ENCODE peak calls at places on chromosomes 6 and 20, in nine cellular contexts. One of them, this sample, is unnamed.

GRCh38 chr6:80210618-80211017 is 104.1 kb downstream of the BCKDHB start:
- DNase-seq in GM23248: no peak
- DNase-seq in HCT116: no peak
- DNase-seq in GM23338: peak; percentile 66
- DNase-seq in OCI-LY7: no peak
- DNase-seq in MM.1S: no peak
- DNase-seq in hepatocyte: peak; percentile 45
- DNase-seq in SK-N-SH: peak; percentile 42
- DNase-seq in PC-3: no peak
- DNase-seq in this sample: peak; percentile 24

GRCh38 chr6:118263929-118264486 is 284.1 kb upstream of the PLN start:
- DNase-seq in SK-N-SH: peak; percentile 30
- DNase-seq in hepatocyte: peak; percentile 33
- DNase-seq in GM23248: peak; percentile 48
- DNase-seq in PC-3: peak; percentile 27
- DNase-seq in OCI-LY7: peak; percentile 6
- DNase-seq in HCT116: peak; percentile 15
- DNase-seq in GM23338: peak; percentile 76
- DNase-seq in MM.1S: no peak
- DNase-seq in this sample: peak; percentile 44

GRCh38 chr6:13508711-13509705 is 21.6 kb upstream of the GFOD1 start:
- DNase-seq in hepatocyte: no peak
- DNase-seq in GM23248: peak; percentile 79
- DNase-seq in SK-N-SH: no peak
- DNase-seq in MM.1S: no peak
- DNase-seq in PC-3: peak; percentile 56
- DNase-seq in OCI-LY7: no peak
- DNase-seq in HCT116: no peak
- DNase-seq in GM23338: peak; percentile 41
- DNase-seq in this sample: no peak

GRCh38 chr6:161226005-161226964 is 47.6 kb downstream of the AGPAT4 start:
- DNase-seq in PC-3: no peak
- DNase-seq in OCI-LY7: no peak
- DNase-seq in GM23338: no peak
- DNase-seq in GM23248: no peak
- DNase-seq in HCT116: no peak
- DNase-seq in hepatocyte: no peak
- DNase-seq in SK-N-SH: no peak
- DNase-seq in MM.1S: peak; percentile 15
- DNase-seq in this sample: no peak

GRCh38 chr6:170084166-170084730 is 206.6 kb downstream of the DLL1 start:
- DNase-seq in hepatocyte: no peak
- DNase-seq in SK-N-SH: no peak
- DNase-seq in MM.1S: no peak
- DNase-seq in HCT116: no peak
- DNase-seq in OCI-LY7: no peak
- DNase-seq in GM23248: no peak
- DNase-seq in GM23338: no peak
- DNase-seq in PC-3: no peak
- DNase-seq in this sample: no peak

GRCh38 chr6:101114703-101115102 is 233.6 kb upstream of the ASCC3 start:
- DNase-seq in GM23338: peak; percentile 49
- DNase-seq in OCI-LY7: peak; percentile 19
- DNase-seq in HCT116: peak; percentile 18
- DNase-seq in MM.1S: peak; percentile 45
- DNase-seq in hepatocyte: peak; percentile 55
- DNase-seq in PC-3: peak; percentile 58
- DNase-seq in SK-N-SH: peak; percentile 48
- DNase-seq in GM23248: peak; percentile 54
- DNase-seq in this sample: peak; percentile 61

GRCh38 chr6:35015996-35016395 is 125.1 kb downstream of the TCP11 start:
- DNase-seq in GM23338: no peak
- DNase-seq in SK-N-SH: no peak
- DNase-seq in PC-3: no peak
- DNase-seq in HCT116: no peak
- DNase-seq in GM23248: peak; percentile 56
- DNase-seq in OCI-LY7: no peak
- DNase-seq in MM.1S: no peak
- DNase-seq in hepatocyte: no peak
- DNase-seq in this sample: no peak

GRCh38 chr6:139588076-139588639 is 213.7 kb upstream of the CITED2 start:
- DNase-seq in PC-3: peak; percentile 61
- DNase-seq in GM23248: peak; percentile 33
- DNase-seq in HCT116: peak; percentile 52
- DNase-seq in OCI-LY7: no peak
- DNase-seq in hepatocyte: peak; percentile 21
- DNase-seq in MM.1S: no peak
- DNase-seq in SK-N-SH: no peak
- DNase-seq in GM23338: no peak
- DNase-seq in this sample: peak; percentile 18

GRCh38 chr6:97032950-97033349 is 108.4 kb downstream of the KLHL32 start:
- DNase-seq in GM23338: no peak
- DNase-seq in GM23248: no peak
- DNase-seq in PC-3: peak; percentile 70
- DNase-seq in MM.1S: no peak
- DNase-seq in OCI-LY7: no peak
- DNase-seq in hepatocyte: no peak
- DNase-seq in SK-N-SH: no peak
- DNase-seq in HCT116: no peak
- DNase-seq in this sample: no peak

GRCh38 chr20:38338849-38339520 is 7.3 kb upstream of the LBP start:
- DNase-seq in OCI-LY7: no peak
- DNase-seq in SK-N-SH: no peak
- DNase-seq in PC-3: peak; percentile 59
- DNase-seq in HCT116: no peak
- DNase-seq in MM.1S: no peak
- DNase-seq in GM23338: peak; percentile 87
- DNase-seq in hepatocyte: peak; percentile 38
- DNase-seq in GM23248: peak; percentile 33
- DNase-seq in this sample: peak; percentile 57

GRCh38 chr6:163533443-163533842 is 118.9 kb downstream of the QKI start:
- DNase-seq in OCI-LY7: no peak
- DNase-seq in GM23248: peak; percentile 93
- DNase-seq in MM.1S: no peak
- DNase-seq in GM23338: no peak
- DNase-seq in hepatocyte: peak; percentile 62
- DNase-seq in SK-N-SH: no peak
- DNase-seq in HCT116: no peak
- DNase-seq in PC-3: peak; percentile 54
- DNase-seq in this sample: no peak

GRCh38 chr6:28811873-28812272 is 111.9 kb downstream of the TRIM27 start:
- DNase-seq in PC-3: peak; percentile 61
- DNase-seq in OCI-LY7: peak; percentile 11
- DNase-seq in GM23338: peak; percentile 56
- DNase-seq in GM23248: no peak
- DNase-seq in MM.1S: no peak
- DNase-seq in HCT116: no peak
- DNase-seq in hepatocyte: no peak
- DNase-seq in SK-N-SH: no peak
- DNase-seq in this sample: peak; percentile 44

GRCh38 chr20:25195962-25196700 is 619 bp downstream of the ENTPD6 start:
- DNase-seq in SK-N-SH: no peak
- DNase-seq in PC-3: peak; percentile 85
- DNase-seq in MM.1S: peak; percentile 18
- DNase-seq in hepatocyte: peak; percentile 66
- DNase-seq in HCT116: peak; percentile 28
- DNase-seq in GM23338: peak; percentile 68
- DNase-seq in OCI-LY7: no peak
- DNase-seq in GM23248: no peak
- DNase-seq in this sample: peak; percentile 66

GRCh38 chr6:170038251-170038650 is 252.6 kb downstream of the DLL1 start:
- DNase-seq in hepatocyte: no peak
- DNase-seq in OCI-LY7: no peak
- DNase-seq in SK-N-SH: no peak
- DNase-seq in MM.1S: no peak
- DNase-seq in PC-3: no peak
- DNase-seq in HCT116: no peak
- DNase-seq in GM23338: no peak
- DNase-seq in GM23248: no peak
- DNase-seq in this sample: no peak

GRCh38 chr6:4964675-4965336 is 39.0 kb downstream of the RPP40 start:
- DNase-seq in HCT116: no peak
- DNase-seq in hepatocyte: no peak
- DNase-seq in PC-3: no peak
- DNase-seq in GM23248: no peak
- DNase-seq in GM23338: no peak
- DNase-seq in SK-N-SH: no peak
- DNase-seq in MM.1S: no peak
- DNase-seq in OCI-LY7: no peak
- DNase-seq in this sample: no peak

GRCh38 chr20:62294516-62294915 is 8.3 kb upstream of the ADRM1 start:
- DNase-seq in MM.1S: no peak
- DNase-seq in hepatocyte: no peak
- DNase-seq in SK-N-SH: no peak
- DNase-seq in GM23248: no peak
- DNase-seq in HCT116: no peak
- DNase-seq in PC-3: no peak
- DNase-seq in OCI-LY7: no peak
- DNase-seq in GM23338: no peak
- DNase-seq in this sample: no peak

GRCh38 chr6:2471474-2471873 is 226.1 kb upstream of the GMDS start:
- DNase-seq in OCI-LY7: no peak
- DNase-seq in SK-N-SH: no peak
- DNase-seq in HCT116: no peak
- DNase-seq in MM.1S: no peak
- DNase-seq in hepatocyte: no peak
- DNase-seq in GM23248: no peak
- DNase-seq in PC-3: no peak
- DNase-seq in GM23338: no peak
- DNase-seq in this sample: peak; percentile 7

GRCh38 chr20:57394087-57395082 is 3.2 kb downstream of the RBM38 start:
- DNase-seq in HCT116: no peak
- DNase-seq in GM23248: no peak
- DNase-seq in SK-N-SH: no peak
- DNase-seq in PC-3: no peak
- DNase-seq in OCI-LY7: no peak
- DNase-seq in MM.1S: peak; percentile 6
- DNase-seq in GM23338: no peak
- DNase-seq in hepatocyte: no peak
- DNase-seq in this sample: no peak

GRCh38 chr20:43198607-43199006 is 8.9 kb upstream of the PTPRT start:
- DNase-seq in PC-3: no peak
- DNase-seq in MM.1S: no peak
- DNase-seq in hepatocyte: no peak
- DNase-seq in SK-N-SH: no peak
- DNase-seq in OCI-LY7: no peak
- DNase-seq in GM23248: no peak
- DNase-seq in GM23338: no peak
- DNase-seq in HCT116: no peak
- DNase-seq in this sample: no peak
- TF ChIP-seq EZH2phosphoT487 in PC-3: no peak
- TF ChIP-seq EZH2phosphoT487 in MM.1S: no peak
- TF ChIP-seq EZH2phosphoT487 in hepatocyte: no peak
- TF ChIP-seq EZH2phosphoT487 in SK-N-SH: no peak
- TF ChIP-seq EZH2phosphoT487 in OCI-LY7: no peak
- TF ChIP-seq EZH2phosphoT487 in GM23248: no peak
- TF ChIP-seq EZH2phosphoT487 in GM23338: no peak
- TF ChIP-seq EZH2phosphoT487 in HCT116: no peak
- TF ChIP-seq EZH2phosphoT487 in this sample: no peak

GRCh38 chr6:39841291-39841690 is 49.1 kb downstream of the DAAM2 start:
- DNase-seq in PC-3: no peak
- DNase-seq in GM23248: no peak
- DNase-seq in GM23338: no peak
- DNase-seq in SK-N-SH: no peak
- DNase-seq in hepatocyte: no peak
- DNase-seq in HCT116: no peak
- DNase-seq in OCI-LY7: no peak
- DNase-seq in MM.1S: no peak
- DNase-seq in this sample: peak; percentile 26
- TF ChIP-seq EZH2phosphoT487 in PC-3: no peak
- TF ChIP-seq EZH2phosphoT487 in GM23248: no peak
- TF ChIP-seq EZH2phosphoT487 in GM23338: no peak
- TF ChIP-seq EZH2phosphoT487 in SK-N-SH: no peak
- TF ChIP-seq EZH2phosphoT487 in hepatocyte: no peak
- TF ChIP-seq EZH2phosphoT487 in HCT116: no peak
- TF ChIP-seq EZH2phosphoT487 in OCI-LY7: no peak
- TF ChIP-seq EZH2phosphoT487 in MM.1S: no peak
- TF ChIP-seq EZH2phosphoT487 in this sample: no peak

GRCh38 chr20:49418832-49419231 is 63.6 kb downstream of the KCNB1 start:
- DNase-seq in HCT116: no peak
- DNase-seq in hepatocyte: no peak
- DNase-seq in SK-N-SH: no peak
- DNase-seq in GM23338: no peak
- DNase-seq in GM23248: no peak
- DNase-seq in OCI-LY7: no peak
- DNase-seq in MM.1S: no peak
- DNase-seq in PC-3: no peak
- DNase-seq in this sample: no peak
- TF ChIP-seq EZH2phosphoT487 in HCT116: no peak
- TF ChIP-seq EZH2phosphoT487 in hepatocyte: no peak
- TF ChIP-seq EZH2phosphoT487 in SK-N-SH: no peak
- TF ChIP-seq EZH2phosphoT487 in GM23338: no peak
- TF ChIP-seq EZH2phosphoT487 in GM23248: no peak
- TF ChIP-seq EZH2phosphoT487 in OCI-LY7: no peak
- TF ChIP-seq EZH2phosphoT487 in MM.1S: no peak
- TF ChIP-seq EZH2phosphoT487 in PC-3: no peak
- TF ChIP-seq EZH2phosphoT487 in this sample: no peak

DNA sequence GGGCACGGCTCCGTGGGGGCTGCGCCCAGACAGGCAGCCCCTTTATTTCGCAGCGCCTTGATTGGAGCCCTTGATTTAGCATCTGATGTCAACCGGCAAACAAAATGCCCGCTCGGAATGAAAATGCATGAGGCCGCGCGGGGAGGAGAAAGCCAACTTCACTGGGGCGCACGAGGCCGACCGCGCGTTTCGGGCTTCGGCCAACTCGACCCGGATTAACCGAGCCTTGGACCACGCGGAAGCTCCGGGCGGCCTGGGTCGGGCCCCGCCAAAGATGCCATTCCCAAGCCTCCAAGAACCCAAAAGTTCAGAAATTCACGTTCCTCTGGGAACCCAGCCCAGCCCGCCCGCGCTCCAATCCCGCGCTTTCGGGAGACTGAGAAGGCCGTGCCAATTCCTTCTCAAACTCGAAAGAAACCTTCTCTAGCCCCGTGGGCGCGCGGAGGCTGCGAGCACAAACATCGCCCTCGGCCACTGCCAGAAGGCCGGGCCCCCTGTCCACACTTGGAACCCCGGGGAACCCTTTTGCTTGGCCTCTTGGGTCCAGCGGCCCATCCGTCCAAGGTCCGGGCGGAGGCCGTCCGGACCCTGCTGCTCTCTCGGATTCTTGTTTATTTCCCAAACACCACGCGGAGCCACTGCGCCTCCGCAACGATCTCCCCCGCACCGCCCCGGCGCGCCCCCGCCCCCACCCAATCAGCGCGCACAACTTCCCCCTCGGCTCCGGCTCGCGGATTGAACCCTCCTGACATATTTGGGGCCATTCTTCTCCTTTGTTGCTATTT is 816 bp upstream of the INSM1 start:
- DNase-seq in GM23248: peak; percentile 21
- DNase-seq in OCI-LY7: no peak
- DNase-seq in MM.1S: no peak
- DNase-seq in HCT116: no peak
- DNase-seq in hepatocyte: no peak
- DNase-seq in GM23338: peak; percentile 75
- DNase-seq in SK-N-SH: peak; percentile 36
- DNase-seq in PC-3: no peak
- DNase-seq in this sample: peak; percentile 73
- TF ChIP-seq EZH2phosphoT487 in GM23248: peak; percentile 51
- TF ChIP-seq EZH2phosphoT487 in OCI-LY7: no peak
- TF ChIP-seq EZH2phosphoT487 in MM.1S: no peak
- TF ChIP-seq EZH2phosphoT487 in HCT116: no peak
- TF ChIP-seq EZH2phosphoT487 in hepatocyte: peak; percentile 79
- TF ChIP-seq EZH2phosphoT487 in GM23338: no peak
- TF ChIP-seq EZH2phosphoT487 in SK-N-SH: no peak
- TF ChIP-seq EZH2phosphoT487 in PC-3: no peak
- TF ChIP-seq EZH2phosphoT487 in this sample: peak; percentile 75

This sample was measured in neural progenitor cell.